ENCODE peak calls at places on chromosomes 2 and 18, in eight cellular contexts. V is IMR-90; P is NCI-H1105 treated with DMSO at 0.1 percent for 48 hours; Q is epithelial cell of esophagus; W is mesothelial cell of epicardium; M is stimulated activated CD4-positive, alpha-beta T cell treated with anti-CD3 and anti-CD28 coated beads, Interleukin-2, amount 100 ng/mL, for 48 hours; O is CD4-positive, alpha-beta T cell; X is COR-L47. H is an unnamed sample.

GRCh38 chr2:235940330-235940729 is 227.9 kb downstream of the GBX2 start:
- DNase-seq in V (peak), P (no peak), Q (peak), W (no peak), M (no peak), O (no peak), X (no peak), H (no peak)

GRCh38 chr2:138321458-138321857 is 180.1 kb upstream of the SPOPL start:
- DNase-seq in V (no peak), P (peak), Q (peak), W (no peak), M (no peak), O (no peak), X (peak), H (no peak)

GRCh38 chr18:13564579-13564978 is 161.8 kb downstream of the FAM210A start:
- DNase-seq in V (no peak), P (no peak), Q (no peak), W (no peak), M (no peak), O (no peak), X (peak), H (no peak)

GRCh38 chr2:12455626-12456025 is 261.1 kb upstream of the TRIB2 start:
- DNase-seq in V (peak), P (no peak), Q (no peak), W (no peak), M (no peak), O (no peak), X (no peak), H (no peak)

GRCh38 chr18:35030234-35030989 is 10.8 kb upstream of the MAPRE2 start:
- DNase-seq in V (no peak), P (no peak), Q (no peak), W (no peak), M (no peak), O (no peak), X (no peak), H (no peak)

GRCh38 chr2:159045545-159046454 is 77.4 kb downstream of the TANC1 start:
- DNase-seq in V (peak), P (no peak), Q (peak), W (no peak), M (no peak), O (no peak), X (no peak), H (no peak)

GRCh38 chr2:170824526-170825015 is 7.9 kb downstream of the GAD1 start:
- DNase-seq in V (no peak), P (no peak), Q (no peak), W (no peak), M (no peak), O (no peak), X (no peak), H (no peak)

GRCh38 chr18:24395049-24395780 is 2.4 kb downstream of the OSBPL1A start:
- DNase-seq in V (peak), P (no peak), Q (peak), W (no peak), M (no peak), O (no peak), X (no peak), H (no peak)

GRCh38 chr2:134231965-134232340 is 21.9 kb upstream of the MGAT5 start:
- DNase-seq in V (peak), P (no peak), Q (no peak), W (no peak), M (no peak), O (no peak), X (no peak), H (no peak)

GRCh38 chr18:12121175-12122095 is 27.8 kb downstream of the ANKRD62 start:
- DNase-seq in V (peak), P (no peak), Q (no peak), W (no peak), M (no peak), O (no peak), X (no peak), H (no peak)

GRCh38 chr2:10712186-10712809 is 9.1 kb upstream of the ATP6V1C2 start:
- DNase-seq in V (no peak), P (no peak), Q (no peak), W (no peak), M (no peak), O (no peak), X (no peak), H (no peak)

GRCh38 chr2:196290149-196290548 is 118.8 kb upstream of the STK17B start:
- DNase-seq in V (no peak), P (no peak), Q (peak), W (no peak), M (no peak), O (no peak), X (no peak), H (no peak)

GRCh38 chr18:59787998-59788875 is 91.0 kb upstream of the CCBE1 start:
- DNase-seq in V (peak), P (no peak), Q (peak), W (no peak), M (no peak), O (no peak), X (no peak), H (no peak)

GRCh38 chr2:217061916-217062315 is 202.1 kb upstream of the TNP1 start:
- DNase-seq in V (no peak), P (no peak), Q (no peak), W (no peak), M (no peak), O (no peak), X (no peak), H (no peak)

GRCh38 chr2:241256168-241256545 is 59.3 kb downstream of the HDLBP start:
- DNase-seq in V (no peak), P (no peak), Q (no peak), W (no peak), M (no peak), O (no peak), X (no peak), H (no peak)

GRCh38 chr2:113888641-113889470 is 1.0 kb upstream of the ACTR3 start:
- DNase-seq in V (no peak), P (no peak), Q (no peak), W (no peak), M (no peak), O (no peak), X (no peak), H (no peak)

GRCh38 chr18:63444567-63444966 is 22.3 kb upstream of the VPS4B start:
- DNase-seq in V (peak), P (no peak), Q (peak), W (no peak), M (no peak), O (no peak), X (no peak), H (no peak)

GRCh38 chr2:189247276-189247675 is 67.7 kb upstream of the COL5A2 start:
- DNase-seq in V (no peak), P (no peak), Q (no peak), W (no peak), M (no peak), O (no peak), X (no peak), H (no peak)

GRCh38 chr2:72144746-72145657 is 2.7 kb downstream of the CYP26B1 start:
- DNase-seq in V (no peak), P (peak), Q (peak), W (peak), M (no peak), O (no peak), X (no peak), H (peak)

GRCh38 chr2:232512557-232512956 is 7.6 kb upstream of the PRSS56 start:
- DNase-seq in V (no peak), P (no peak), Q (no peak), W (no peak), M (no peak), O (no peak), X (no peak), H (no peak)

GRCh38 chr2:152421521-152422367 is 86.8 kb downstream of the FMNL2 start:
- DNase-seq in V (peak), P (no peak), Q (peak), W (no peak), M (no peak), O (no peak), X (no peak), H (no peak)

GRCh38 chr18:71878226-71878625 is 665.9 kb downstream of the CBLN2 start:
- DNase-seq in V (no peak), P (no peak), Q (no peak), W (no peak), M (no peak), O (no peak), X (no peak), H (no peak)

GRCh38 chr2:177984739-177985138 is 87.8 kb downstream of the PDE11A start:
- DNase-seq in V (peak), P (peak), Q (no peak), W (no peak), M (no peak), O (no peak), X (peak), H (no peak)

GRCh38 chr18:26813043-26813442 is 52.5 kb downstream of the AQP4 start:
- DNase-seq in V (no peak), P (peak), Q (peak), W (no peak), M (no peak), O (no peak), X (peak), H (peak)

GRCh38 chr2:61151434-61151833 is 10.6 kb upstream of the C2orf74 start:
- DNase-seq in V (peak), P (no peak), Q (peak), W (no peak), M (no peak), O (no peak), X (no peak), H (no peak)

GRCh38 chr2:236177967-236178909 is 10.1 kb upstream of the GBX2 start:
- DNase-seq in V (peak), P (peak), Q (peak), W (peak), M (peak), O (no peak), X (no peak), H (peak)

GRCh38 chr2:33704352-33704751 is 105.3 kb upstream of the FAM98A start:
- DNase-seq in V (no peak), P (no peak), Q (no peak), W (no peak), M (no peak), O (no peak), X (no peak), H (no peak)

GRCh38 chr18:9335255-9336045 is 877 bp downstream of the TWSG1 start:
- DNase-seq in V (peak), P (no peak), Q (no peak), W (no peak), M (no peak), O (no peak), X (no peak), H (no peak)

GRCh38 chr2:205700331-205701132 is 18.2 kb downstream of the NRP2 start:
- DNase-seq in V (peak), P (no peak), Q (peak), W (no peak), M (no peak), O (no peak), X (no peak), H (no peak)

GRCh38 chr2:157443090-157443489 is 799 bp downstream of the CYTIP start:
- DNase-seq in V (no peak), P (no peak), Q (no peak), W (no peak), M (no peak), O (no peak), X (no peak), H (no peak)

GRCh38 chr2:5846881-5847280 is 154.7 kb downstream of the SOX11 start:
- DNase-seq in V (peak), P (no peak), Q (no peak), W (no peak), M (no peak), O (no peak), X (no peak), H (no peak)

GRCh38 chr2:130252880-130253645 is 54.8 kb upstream of the TUBA3E start:
- DNase-seq in V (no peak), P (no peak), Q (peak), W (no peak), M (no peak), O (no peak), X (peak), H (no peak)

GRCh38 chr2:170953976-170954375 is 24.9 kb downstream of the GORASP2 start:
- DNase-seq in V (peak), P (no peak), Q (peak), W (no peak), M (no peak), O (no peak), X (no peak), H (no peak)

H was measured in NCI-H1048.